ENCODE peak calls at places on chromosomes 16 and 17, in five cellular contexts. One of them, this sample, is unnamed.

GRCh38 chr16:57385083-57385482 is 12.8 kb downstream of the CX3CL1 start:
- DNase-seq in naive thymus-derived CD8-positive, alpha-beta T cell: no peak
- DNase-seq in B cell: no peak
- DNase-seq in HFFc6: no peak
- DNase-seq in NCI-H460: no peak
- DNase-seq in this sample: no peak

GRCh38 chr17:31400481-31400950 is 9.0 kb downstream of the RAB11FIP4 start:
- DNase-seq in HFFc6: no peak
- DNase-seq in B cell: no peak
- DNase-seq in NCI-H460: no peak
- DNase-seq in naive thymus-derived CD8-positive, alpha-beta T cell: no peak
- DNase-seq in this sample: no peak

GRCh38 chr17:72458301-72458700 is 337.5 kb downstream of the SOX9 start:
- DNase-seq in HFFc6: no peak
- DNase-seq in NCI-H460: no peak
- DNase-seq in B cell: no peak
- DNase-seq in naive thymus-derived CD8-positive, alpha-beta T cell: no peak
- DNase-seq in this sample: no peak

GRCh38 chr17:64741038-64741641 is 79.0 kb upstream of the SMURF2 start:
- DNase-seq in naive thymus-derived CD8-positive, alpha-beta T cell: no peak
- DNase-seq in HFFc6: peak
- DNase-seq in NCI-H460: no peak
- DNase-seq in B cell: no peak
- DNase-seq in this sample: no peak

GRCh38 chr17:73747221-73748002 is 103.2 kb upstream of the SDK2 start:
- DNase-seq in HFFc6: no peak
- DNase-seq in B cell: no peak
- DNase-seq in naive thymus-derived CD8-positive, alpha-beta T cell: no peak
- DNase-seq in NCI-H460: no peak
- DNase-seq in this sample: no peak

GRCh38 chr16:69853481-69853880 is 91.3 kb downstream of the WWP2 start:
- DNase-seq in HFFc6: no peak
- DNase-seq in B cell: no peak
- DNase-seq in naive thymus-derived CD8-positive, alpha-beta T cell: no peak
- DNase-seq in NCI-H460: no peak
- DNase-seq in this sample: no peak

GRCh38 chr16:82631701-82632685 is 5.2 kb downstream of the CDH13 start:
- DNase-seq in naive thymus-derived CD8-positive, alpha-beta T cell: no peak
- DNase-seq in B cell: no peak
- DNase-seq in HFFc6: no peak
- DNase-seq in NCI-H460: no peak
- DNase-seq in this sample: no peak

GRCh38 chr17:7883781-7884386 is 4.7 kb upstream of the CHD3 start:
- DNase-seq in naive thymus-derived CD8-positive, alpha-beta T cell: peak
- DNase-seq in HFFc6: no peak
- DNase-seq in B cell: no peak
- DNase-seq in NCI-H460: no peak
- DNase-seq in this sample: no peak

GRCh38 chr16:17831330-17831729 is 360.6 kb upstream of the XYLT1 start:
- DNase-seq in naive thymus-derived CD8-positive, alpha-beta T cell: no peak
- DNase-seq in NCI-H460: peak
- DNase-seq in HFFc6: no peak
- DNase-seq in B cell: no peak
- DNase-seq in this sample: no peak

GRCh38 chr17:77882481-77883212 is 75.9 kb upstream of the TNRC6C start:
- DNase-seq in HFFc6: no peak
- DNase-seq in NCI-H460: peak
- DNase-seq in B cell: peak
- DNase-seq in naive thymus-derived CD8-positive, alpha-beta T cell: peak
- DNase-seq in this sample: no peak

GRCh38 chr17:28131592-28131991 is 89.1 kb downstream of the NLK start:
- DNase-seq in HFFc6: no peak
- DNase-seq in B cell: no peak
- DNase-seq in NCI-H460: no peak
- DNase-seq in naive thymus-derived CD8-positive, alpha-beta T cell: no peak
- DNase-seq in this sample: no peak

GRCh38 chr16:22321340-22322001 is 24.3 kb downstream of the POLR3E start:
- DNase-seq in B cell: peak
- DNase-seq in HFFc6: peak
- DNase-seq in naive thymus-derived CD8-positive, alpha-beta T cell: peak
- DNase-seq in NCI-H460: peak
- DNase-seq in this sample: peak

GRCh38 chr17:2171725-2172446 is 117.0 kb downstream of the HIC1 start:
- DNase-seq in B cell: no peak
- DNase-seq in HFFc6: peak
- DNase-seq in naive thymus-derived CD8-positive, alpha-beta T cell: no peak
- DNase-seq in NCI-H460: no peak
- DNase-seq in this sample: peak

GRCh38 chr17:37180371-37180770 is 195.4 kb upstream of the C17orf78 start:
- DNase-seq in HFFc6: no peak
- DNase-seq in naive thymus-derived CD8-positive, alpha-beta T cell: no peak
- DNase-seq in NCI-H460: no peak
- DNase-seq in B cell: no peak
- DNase-seq in this sample: no peak

GRCh38 chr16:11530171-11530940 is 56.4 kb downstream of the LITAF start:
- DNase-seq in B cell: no peak
- DNase-seq in NCI-H460: no peak
- DNase-seq in HFFc6: no peak
- DNase-seq in naive thymus-derived CD8-positive, alpha-beta T cell: no peak
- DNase-seq in this sample: peak

GRCh38 chr16:50068550-50068949 is 2.8 kb downstream of the HEATR3 start:
- DNase-seq in HFFc6: peak
- DNase-seq in B cell: no peak
- DNase-seq in naive thymus-derived CD8-positive, alpha-beta T cell: no peak
- DNase-seq in NCI-H460: no peak
- DNase-seq in this sample: peak

GRCh38 chr17:16439303-16439791 is 24.0 kb downstream of the TRPV2 start:
- DNase-seq in naive thymus-derived CD8-positive, alpha-beta T cell: no peak
- DNase-seq in HFFc6: no peak
- DNase-seq in B cell: no peak
- DNase-seq in NCI-H460: no peak
- DNase-seq in this sample: peak

GRCh38 chr16:67395105-67395457 is 1.8 kb upstream of the TPPP3 start:
- DNase-seq in naive thymus-derived CD8-positive, alpha-beta T cell: no peak
- DNase-seq in B cell: no peak
- DNase-seq in NCI-H460: no peak
- DNase-seq in HFFc6: no peak
- DNase-seq in this sample: no peak

GRCh38 chr16:27769561-27770222 is 219.7 kb downstream of the KATNIP start:
- DNase-seq in naive thymus-derived CD8-positive, alpha-beta T cell: no peak
- DNase-seq in NCI-H460: no peak
- DNase-seq in B cell: no peak
- DNase-seq in HFFc6: peak
- DNase-seq in this sample: peak

GRCh38 chr17:7854851-7855642 is at the start of gene TMEM88:
- DNase-seq in NCI-H460: no peak
- DNase-seq in B cell: peak
- DNase-seq in HFFc6: no peak
- DNase-seq in naive thymus-derived CD8-positive, alpha-beta T cell: no peak
- DNase-seq in this sample: peak

GRCh38 chr16:57355898-57356414 is 2.6 kb upstream of the CCL22 start:
- DNase-seq in naive thymus-derived CD8-positive, alpha-beta T cell: no peak
- DNase-seq in B cell: no peak
- DNase-seq in HFFc6: no peak
- DNase-seq in NCI-H460: no peak
- DNase-seq in this sample: no peak

GRCh38 chr17:45823598-45823997 is 21.1 kb upstream of the SPPL2C start:
- DNase-seq in NCI-H460: no peak
- DNase-seq in naive thymus-derived CD8-positive, alpha-beta T cell: peak
- DNase-seq in B cell: no peak
- DNase-seq in HFFc6: no peak
- DNase-seq in this sample: no peak

GRCh38 chr17:72878975-72879660 is 213.4 kb downstream of the SLC39A11 start:
- DNase-seq in naive thymus-derived CD8-positive, alpha-beta T cell: no peak
- DNase-seq in B cell: no peak
- DNase-seq in NCI-H460: peak
- DNase-seq in HFFc6: no peak
- DNase-seq in this sample: no peak

GRCh38 chr16:79997257-79997656 is 396.7 kb upstream of the MAF start:
- DNase-seq in NCI-H460: no peak
- DNase-seq in B cell: no peak
- DNase-seq in HFFc6: peak
- DNase-seq in naive thymus-derived CD8-positive, alpha-beta T cell: peak
- DNase-seq in this sample: peak

GRCh38 chr16:83068686-83069085 is 441.9 kb downstream of the CDH13 start:
- DNase-seq in naive thymus-derived CD8-positive, alpha-beta T cell: no peak
- DNase-seq in HFFc6: no peak
- DNase-seq in B cell: no peak
- DNase-seq in NCI-H460: no peak
- DNase-seq in this sample: peak

GRCh38 chr17:78343099-78343432 is 16.8 kb downstream of the SOCS3 start:
- DNase-seq in HFFc6: peak
- DNase-seq in B cell: no peak
- DNase-seq in naive thymus-derived CD8-positive, alpha-beta T cell: no peak
- DNase-seq in NCI-H460: no peak
- DNase-seq in this sample: peak

GRCh38 chr17:61251939-61252865 is 147.4 kb upstream of the TBX2 start:
- DNase-seq in NCI-H460: peak
- DNase-seq in naive thymus-derived CD8-positive, alpha-beta T cell: no peak
- DNase-seq in B cell: no peak
- DNase-seq in HFFc6: peak
- DNase-seq in this sample: peak

GRCh38 chr16:17850626-17851265 is 380.0 kb upstream of the XYLT1 start:
- DNase-seq in naive thymus-derived CD8-positive, alpha-beta T cell: no peak
- DNase-seq in HFFc6: no peak
- DNase-seq in NCI-H460: no peak
- DNase-seq in B cell: no peak
- DNase-seq in this sample: no peak

GRCh38 chr16:67241008-67241900 is 6.0 kb downstream of the FHOD1 start:
- DNase-seq in naive thymus-derived CD8-positive, alpha-beta T cell: no peak
- DNase-seq in NCI-H460: peak
- DNase-seq in HFFc6: peak
- DNase-seq in B cell: no peak
- DNase-seq in this sample: peak

GRCh38 chr17:35368086-35368824 is 5.2 kb downstream of the SLFN11 start:
- DNase-seq in B cell: peak
- DNase-seq in NCI-H460: no peak
- DNase-seq in naive thymus-derived CD8-positive, alpha-beta T cell: peak
- DNase-seq in HFFc6: no peak
- DNase-seq in this sample: no peak

GRCh38 chr17:63740464-63741181 is 976 bp downstream of the STRADA start:
- DNase-seq in HFFc6: peak
- DNase-seq in NCI-H460: peak
- DNase-seq in B cell: no peak
- DNase-seq in naive thymus-derived CD8-positive, alpha-beta T cell: peak
- DNase-seq in this sample: no peak

This sample was measured in cardiac muscle cell.